ENCODE peak calls at places on chromosomes 11 and 22, in eight cellular contexts. X is right atrium auricular region; B is ovary; U is tibial nerve; D is fibroblast of mammary gland; M is astrocyte of the cerebellum; L is CD8-positive, alpha-beta T cell; P is fibroblast of the aortic adventitia. Q is an unnamed sample.

GRCh38 chr11:123943738-123944137 is at the start of gene OR6T1:
- DNase-seq in P (no peak), X (no peak), U (no peak), L (no peak), B (no peak), M (no peak), D (no peak), Q (no peak)

GRCh38 chr11:66112640-66113098 is 42.6 kb downstream of the PACS1 start:
- DNase-seq in P (peak; percentile 89), U (no peak), L (no peak), X (peak; percentile 65), B (no peak), M (peak; percentile 65), D (peak; percentile 87), Q (no peak)

GRCh38 chr11:126308271-126308671 is 4.4 kb downstream of the DCPS start:
- DNase-seq in D (no peak), P (no peak), U (no peak), M (no peak), X (no peak), L (no peak), B (no peak), Q (no peak)

GRCh38 chr11:303359-303758 is 4.0 kb upstream of the IFITM5 start:
- DNase-seq in L (no peak), X (no peak), P (no peak), D (no peak), B (no peak), U (no peak), M (no peak), Q (peak; percentile 45)

GRCh38 chr11:69664901-69665300 is 10.3 kb downstream of the LTO1 start:
- DNase-seq in X (no peak), M (no peak), P (no peak), D (no peak), U (no peak), L (no peak), B (no peak), Q (no peak)

GRCh38 chr11:131640320-131640719 is 269.9 kb downstream of the NTM start:
- DNase-seq in B (no peak), M (no peak), X (peak; percentile 5), D (no peak), L (no peak), P (no peak), U (no peak), Q (no peak)

GRCh38 chr11:88421530-88421929 is 84.0 kb upstream of the CTSC start:
- DNase-seq in B (no peak), X (no peak), L (no peak), P (peak; percentile 21), M (no peak), D (peak; percentile 68), U (no peak), Q (peak; percentile 86)

GRCh38 chr11:122101625-122102291 is 14.3 kb downstream of the BLID start:
- DNase-seq in X (peak; percentile 85), L (no peak), B (peak; percentile 75), P (peak; percentile 89), D (peak; percentile 89), U (peak; percentile 54), M (peak; percentile 87), Q (no peak)

GRCh38 chr11:5807580-5807979 is 1.1 kb upstream of the OR52N2 start:
- DNase-seq in M (no peak), U (no peak), L (no peak), X (no peak), D (no peak), B (no peak), P (no peak), Q (no peak)

GRCh38 chr11:77151804-77152513 is 23.9 kb downstream of the MYO7A start:
- DNase-seq in B (no peak), M (no peak), P (no peak), X (no peak), L (peak; percentile 47), D (peak; percentile 33), U (no peak), Q (peak; percentile 94)

GRCh38 chr11:132430352-132431091 is 1060.1 kb downstream of the NTM start:
- DNase-seq in D (no peak), L (no peak), X (no peak), M (no peak), P (no peak), U (no peak), B (no peak), Q (no peak)

GRCh38 chr11:104771782-104772181 is 126.5 kb downstream of the CASP12 start:
- DNase-seq in U (no peak), D (peak; percentile 44), M (no peak), P (no peak), B (no peak), X (no peak), L (no peak), Q (no peak)

GRCh38 chr11:33869511-33870422 is 22.1 kb downstream of the LMO2 start:
- DNase-seq in L (no peak), D (peak; percentile 2), B (no peak), P (peak; percentile 60), M (no peak), X (no peak), U (no peak), Q (peak; percentile 68)

GRCh38 chr11:111044751-111045407 is 200.6 kb upstream of the POU2AF2 start:
- DNase-seq in D (no peak), M (no peak), B (no peak), L (no peak), U (no peak), X (no peak), P (no peak), Q (no peak)

GRCh38 chr22:16824718-16825687 is at the start of gene XKR3:
- DNase-seq in M (no peak), U (no peak), P (peak; percentile 8), D (peak; percentile 74), B (no peak), X (no peak), L (no peak), Q (peak; percentile 79)

GRCh38 chr11:111422494-111423249 is 43.6 kb upstream of the POU2AF1 start:
- DNase-seq in M (no peak), X (no peak), U (no peak), P (peak; percentile 44), L (peak; percentile 36), D (peak; percentile 50), B (peak; percentile 67), Q (peak; percentile 73)

GRCh38 chr11:67389477-67389876 is 2.3 kb upstream of the RAD9A start:
- DNase-seq in U (no peak), X (no peak), L (peak; percentile 65), B (no peak), D (no peak), P (no peak), M (no peak), Q (peak; percentile 64)

DNA sequence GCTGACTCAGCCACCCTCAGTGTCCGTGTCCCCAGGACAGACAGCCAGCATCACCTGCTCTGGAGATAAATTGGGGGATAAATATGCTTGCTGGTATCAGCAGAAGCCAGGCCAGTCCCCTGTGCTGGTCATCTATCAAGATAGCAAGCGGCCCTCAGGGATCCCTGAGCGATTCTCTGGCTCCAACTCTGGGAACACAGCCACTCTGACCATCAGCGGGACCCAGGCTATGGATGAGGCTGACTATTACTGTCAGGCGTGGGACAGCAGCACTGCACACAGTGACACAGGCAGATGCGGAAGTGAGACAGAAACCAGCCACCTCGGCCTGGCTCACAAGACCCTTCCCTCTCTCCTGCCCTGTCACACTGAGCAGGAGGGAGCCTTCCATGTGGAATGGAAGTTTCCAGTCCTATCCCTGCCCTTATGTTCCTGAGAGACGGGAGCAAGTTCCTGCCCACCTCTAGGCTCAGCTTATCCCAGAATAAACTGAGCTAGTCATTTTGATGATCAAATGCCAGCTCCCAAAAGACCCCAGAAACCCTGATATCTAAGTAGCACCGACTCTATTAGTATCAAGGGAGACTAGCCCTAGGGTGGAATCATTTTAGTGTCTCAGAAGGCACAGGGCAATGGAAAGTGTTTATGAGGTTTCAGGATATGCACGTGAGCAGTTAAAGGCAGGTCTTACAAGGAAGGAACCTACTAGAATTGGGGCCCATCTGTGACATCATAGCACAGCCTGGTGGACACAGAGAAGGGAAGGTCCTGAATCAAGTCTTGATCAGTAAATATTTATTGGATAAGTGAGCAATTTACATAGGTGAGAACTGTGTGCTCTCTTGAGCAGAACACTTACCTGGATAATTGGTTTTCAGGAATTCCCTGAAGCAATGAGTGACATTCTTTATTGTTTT is 6.2 kb upstream of the IGLL5 start:
- DNase-seq in L (no peak), D (no peak), X (no peak), P (no peak), U (no peak), B (no peak), M (no peak), Q (no peak)
- TF ChIP-seq CTCF in L (no peak), D (no peak), X (no peak), P (no peak), U (no peak), B (no peak), M (no peak), Q (no peak)

GRCh38 chr22:40200795-40201194 is 23.1 kb downstream of the TNRC6B start:
- DNase-seq in L (peak; percentile 31), D (no peak), B (no peak), U (no peak), P (no peak), M (no peak), X (no peak), Q (no peak)

GRCh38 chr22:40206561-40206960 is 28.8 kb downstream of the TNRC6B start:
- DNase-seq in B (no peak), U (no peak), M (no peak), X (no peak), D (no peak), L (no peak), P (no peak), Q (no peak)

GRCh38 chr22:40202225-40202944 is 24.7 kb downstream of the TNRC6B start:
- DNase-seq in L (no peak), D (no peak), X (no peak), B (no peak), P (no peak), U (no peak), M (no peak), Q (no peak)

GRCh38 chr22:40204331-40205116 is 26.8 kb downstream of the TNRC6B start:
- DNase-seq in U (no peak), M (no peak), P (peak; percentile 72), L (no peak), B (no peak), X (no peak), D (peak; percentile 80), Q (no peak)

GRCh38 chr22:40203568-40203967 is 25.8 kb downstream of the TNRC6B start:
- DNase-seq in D (no peak), X (no peak), P (no peak), U (no peak), B (no peak), M (no peak), L (peak; percentile 27), Q (no peak)
- H3K4me3 ChIP-seq in D (no peak overlapping the region), X (no peak overlapping the region), P (no peak overlapping the region), U (no peak overlapping the region), B (no peak overlapping the region), M (no peak overlapping the region), L (no peak overlapping the region), Q (no peak overlapping the region)

DNA sequence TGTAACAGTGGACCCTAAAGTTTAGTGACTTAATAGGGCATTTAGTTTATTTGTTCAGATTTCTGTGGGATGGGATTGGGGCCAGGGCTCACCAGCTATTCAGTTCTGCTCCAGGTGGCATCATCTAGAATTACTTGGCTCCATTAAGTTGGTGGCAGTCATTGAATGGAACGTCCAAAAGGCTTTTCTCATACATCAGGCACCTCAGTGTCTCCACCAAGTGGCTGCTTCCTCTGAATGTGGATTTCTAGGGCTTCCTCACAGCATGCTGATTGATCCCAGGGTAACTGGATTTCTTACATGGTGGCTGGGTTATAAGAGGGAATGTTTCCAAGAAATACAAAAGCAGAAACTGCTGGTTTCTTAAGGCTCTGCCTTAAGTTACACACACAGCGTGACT is 34.7 kb downstream of the USP47 start:
- DNase-seq in P (no peak), D (peak; percentile 25), U (no peak), B (no peak), L (no peak), M (no peak), X (no peak), Q (peak; percentile 29)
- TF ChIP-seq CTCF in P (peak; percentile 9), D (peak; percentile 37), U (no peak), B (no peak), L (no peak), M (peak; percentile 32), X (no peak), Q (peak; percentile 30)

GRCh38 chr22:44273175-44273574 is 39.6 kb downstream of the SHISAL1 start:
- DNase-seq in D (no peak), B (no peak), U (no peak), M (no peak), X (no peak), L (no peak), P (no peak), Q (no peak)
- H3K4me3 ChIP-seq in D (no peak overlapping the region), B (no peak overlapping the region), U (no peak overlapping the region), M (no peak overlapping the region), X (no peak overlapping the region), L (no peak overlapping the region), P (no peak overlapping the region), Q (no peak overlapping the region)